ENCODE peak calls at places on chromosomes 16 and 17, in eight cellular contexts. S is endothelial cell of umbilical vein, H is upper lobe of left lung, Z is stomach, C is GM12878, Y is HCT116, I is breast epithelium, G is spleen. Q is an unnamed sample.

GRCh38 chr16:71895679-71896385 is 501 bp downstream of the IST1 start:
- DNase-seq in G (peak; percentile 92), Z (peak; percentile 37), I (peak; percentile 29), Y (no peak), S (no peak), C (no peak), H (peak; percentile 92), Q (no peak)

GRCh38 chr17:4934173-4934979 is 2.3 kb downstream of the GP1BA start:
- DNase-seq in G (no peak), C (no peak), H (no peak), I (peak; percentile 48), Y (no peak), S (peak; percentile 20), Z (peak; percentile 69), Q (no peak)

GRCh38 chr16:1545044-1545736 is 11.7 kb downstream of the TMEM204 start:
- DNase-seq in S (peak; percentile 64), H (peak; percentile 51), G (no peak), Y (no peak), I (no peak), Z (no peak), C (no peak), Q (no peak)

GRCh38 chr17:11644265-11645212 is 46.3 kb downstream of the DNAH9 start:
- DNase-seq in Z (peak; percentile 72), C (no peak), H (no peak), Y (peak; percentile 60), G (no peak), I (peak; percentile 61), S (peak; percentile 2), Q (peak; percentile 91)

GRCh38 chr17:35448214-35448898 is at the start of gene SLFN13:
- DNase-seq in Y (no peak), C (peak; percentile 78), Z (peak; percentile 87), H (peak; percentile 94), I (peak; percentile 92), G (peak; percentile 96), S (peak; percentile 51), Q (no peak)

GRCh38 chr16:3963886-3964685 is 83.6 kb upstream of the CREBBP start:
- DNase-seq in Z (no peak), S (no peak), I (no peak), G (no peak), H (peak; percentile 47), Y (no peak), C (no peak), Q (no peak)

GRCh38 chr17:16352838-16353701 is at the start of gene CENPV:
- DNase-seq in I (no peak), C (no peak), S (peak; percentile 54), Z (peak; percentile 64), H (peak; percentile 92), G (peak; percentile 89), Y (peak; percentile 41), Q (no peak)

GRCh38 chr17:12765544-12765943 is 23.8 kb upstream of the ARHGAP44 start:
- DNase-seq in H (no peak), I (no peak), C (no peak), S (no peak), Z (peak; percentile 38), G (no peak), Y (no peak), Q (no peak)

GRCh38 chr16:10921536-10922327 is 20.5 kb downstream of the DEXI start:
- DNase-seq in H (no peak), Y (no peak), I (no peak), G (peak; percentile 30), S (no peak), Z (no peak), C (no peak), Q (no peak)

GRCh38 chr16:66551362-66551761 is 1.0 kb upstream of the CKLF start:
- DNase-seq in I (no peak), C (peak; percentile 11), G (peak; percentile 85), Z (no peak), S (peak; percentile 24), H (no peak), Y (peak; percentile 36), Q (no peak)

GRCh38 chr17:77882481-77883212 is 75.9 kb upstream of the TNRC6C start:
- DNase-seq in C (peak; percentile 60), I (peak; percentile 26), G (peak; percentile 94), Y (no peak), H (no peak), S (no peak), Z (peak; percentile 44), Q (no peak)

GRCh38 chr16:1771072-1771863 is at the start of gene NME3:
- DNase-seq in H (peak; percentile 98), G (peak; percentile 95), Z (peak; percentile 81), C (no peak), S (peak; percentile 60), I (peak; percentile 65), Y (no peak), Q (peak; percentile 97)

GRCh38 chr16:49961087-49961486 is 63.9 kb upstream of the CNEP1R1 start:
- DNase-seq in I (no peak), H (no peak), G (no peak), S (peak; percentile 38), Y (no peak), C (no peak), Z (no peak), Q (no peak)

GRCh38 chr17:493666-494065 is 141.1 kb upstream of the RPH3AL start:
- DNase-seq in I (no peak), C (no peak), Y (no peak), S (no peak), H (no peak), G (peak; percentile 51), Z (no peak), Q (no peak)
- H3K4me1 ChIP-seq in I (no peaks in the 10 kb centered on the region), C (peaks cover 11% of the 10 kb centered on the region), Y (peaks cover 10% of the 10 kb centered on the region), S (peaks cover 5% of the 10 kb centered on the region), H (peaks cover 23% of the 10 kb centered on the region), G (peaks cover 7% of the 10 kb centered on the region), Z (peaks cover 27% of the 10 kb centered on the region), Q (peaks cover 20% of the 10 kb centered on the region)

GRCh38 chr16:55699616-55700015 is 43.8 kb downstream of the SLC6A2 start:
- DNase-seq in S (no peak), I (no peak), G (no peak), Y (no peak), Z (no peak), H (no peak), C (no peak), Q (no peak)

GRCh38 chr16:55700067-55700466 is 44.3 kb downstream of the SLC6A2 start:
- DNase-seq in S (no peak), G (no peak), Z (no peak), I (no peak), C (no peak), H (no peak), Y (no peak), Q (no peak)

GRCh38 chr16:55700961-55701360 is 45.2 kb downstream of the SLC6A2 start:
- DNase-seq in Y (no peak), Z (no peak), S (no peak), H (no peak), C (no peak), G (no peak), I (no peak), Q (no peak)

GRCh38 chr16:55703003-55704001 is 47.5 kb downstream of the SLC6A2 start:
- DNase-seq in Y (peak; percentile 54), G (no peak), Z (no peak), S (peak; percentile 66), H (no peak), I (no peak), C (no peak), Q (no peak)

DNA sequence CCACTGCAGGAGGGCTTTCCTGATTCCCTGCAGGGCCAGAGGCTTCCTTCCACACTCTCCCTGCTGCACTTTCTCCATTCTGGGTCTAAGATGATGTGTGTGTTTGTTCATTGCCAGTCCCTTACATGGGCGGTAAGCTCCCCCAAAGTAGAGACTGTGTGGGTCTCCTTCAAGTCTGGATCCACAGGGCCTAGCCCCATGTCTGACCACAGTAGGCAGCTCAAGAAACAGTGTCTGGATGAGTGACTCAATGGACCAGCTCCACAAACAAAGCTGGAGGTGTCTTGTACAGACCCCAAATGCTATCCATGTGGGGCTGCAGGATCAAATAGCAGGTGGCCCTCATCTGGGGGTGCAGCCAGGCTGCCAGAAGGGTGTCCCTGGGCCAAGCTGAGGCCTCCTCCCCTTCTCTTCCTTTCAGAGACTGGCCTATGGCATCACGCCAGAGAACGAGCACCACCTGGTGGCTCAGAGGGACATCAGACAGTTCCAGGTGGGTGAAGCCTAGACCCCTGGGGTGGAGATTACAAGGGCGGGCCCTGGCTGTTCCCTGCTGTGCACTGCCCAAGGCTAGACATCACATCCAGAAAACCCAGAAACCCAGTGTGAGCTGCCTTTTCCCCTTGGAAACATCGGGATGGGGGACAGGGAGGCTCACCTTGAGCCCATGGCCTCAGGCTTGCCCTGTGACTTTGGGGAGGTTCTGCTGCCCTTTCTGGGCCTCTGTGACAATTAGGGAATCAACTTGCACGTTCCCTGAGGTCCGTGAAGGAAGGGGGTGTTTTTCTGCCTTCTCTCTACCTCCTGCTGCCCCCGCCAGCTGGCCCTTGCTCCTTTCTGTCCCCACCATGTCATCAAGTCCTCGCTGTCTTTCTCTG is 45.9 kb downstream of the SLC6A2 start:
- DNase-seq in Z (peak; percentile 76), H (no peak), I (peak; percentile 28), Y (peak; percentile 46), G (peak; percentile 83), S (peak; percentile 49), C (no peak), Q (no peak)
- TF ChIP-seq POLR2AphosphoS5 in Z (no peak), H (no peak), I (no peak), Y (no peak), G (no peak), S (no peak), C (no peak), Q (no peak)

DNA sequence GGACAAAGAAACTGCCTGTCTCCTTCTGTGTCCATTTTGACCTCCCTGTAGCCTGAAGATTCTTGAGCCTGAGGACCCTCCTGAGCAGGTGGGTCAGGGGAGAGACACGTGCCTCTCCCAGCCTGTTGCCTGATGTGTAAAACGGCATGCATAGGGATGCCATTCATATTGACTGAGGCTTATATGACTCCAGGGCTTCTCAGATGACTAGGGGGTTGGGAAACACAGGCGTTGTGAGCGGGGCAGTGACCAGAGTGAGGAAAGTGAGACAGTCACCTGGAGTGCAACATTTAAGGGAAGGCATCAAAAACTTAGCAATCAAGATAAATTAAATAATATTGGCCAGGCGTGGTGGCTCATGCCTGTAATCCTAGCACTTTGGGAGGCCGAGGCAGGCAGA is 5.1 kb upstream of the SLC16A5 start:
- DNase-seq in Z (no peak), S (no peak), G (no peak), C (no peak), Y (no peak), H (no peak), I (no peak), Q (no peak)
- H3K4me1 ChIP-seq in Z (peaks cover 52% of the 10 kb centered on the region), S (peaks cover 27% of the 10 kb centered on the region), G (peaks cover 36% of the 10 kb centered on the region), C (peaks cover 27% of the 10 kb centered on the region), Y (peaks cover 91% of the 10 kb centered on the region), H (peaks cover 56% of the 10 kb centered on the region), I (no peaks in the 10 kb centered on the region), Q (peaks cover 22% of the 10 kb centered on the region)

GRCh38 chr17:67448449-67448848 is 71.4 kb downstream of the PITPNC1 start:
- DNase-seq in C (no peak), H (no peak), Y (no peak), I (no peak), S (no peak), Z (no peak), G (no peak), Q (no peak)

GRCh38 chr17:67456103-67456502 is 79.0 kb downstream of the PITPNC1 start:
- DNase-seq in I (no peak), C (no peak), S (no peak), G (no peak), Z (no peak), Y (no peak), H (no peak), Q (no peak)

GRCh38 chr17:67449065-67449464 is 72.0 kb downstream of the PITPNC1 start:
- DNase-seq in H (no peak), Y (no peak), C (no peak), Z (no peak), G (no peak), S (peak; percentile 44), I (no peak), Q (no peak)

GRCh38 chr17:67452681-67453554 is 75.8 kb downstream of the PITPNC1 start:
- DNase-seq in G (no peak), I (no peak), H (no peak), Y (no peak), C (peak; percentile 42), Z (no peak), S (no peak), Q (no peak)

GRCh38 chr17:67449885-67450755 is 73.0 kb downstream of the PITPNC1 start:
- DNase-seq in Y (no peak), S (no peak), I (no peak), G (no peak), H (no peak), Z (no peak), C (no peak), Q (no peak)
- TF ChIP-seq POLR2AphosphoS5 in Y (no peak), S (no peak), I (no peak), G (no peak), H (no peak), Z (no peak), C (no peak), Q (no peak)

Q was measured in esophagus muscularis mucosa.